ENCODE peak calls at places on chromosomes 13 and 19, in five cellular contexts. Z is H54, M is heart left ventricle, T is uterus, L is suprapubic skin. D is an unnamed sample.

GRCh38 chr13:59997976-59998375 is 165.8 kb downstream of the DIAPH3 start:
- DNase-seq in Z (no peak), T (no peak), L (no peak), M (no peak), D (no peak)

GRCh38 chr13:47215741-47216140 is 318.9 kb upstream of the HTR2A start:
- DNase-seq in Z (peak), M (no peak), L (no peak), T (no peak), D (no peak)

GRCh38 chr13:73708393-73708985 is 425.7 kb downstream of the KLF12 start:
- DNase-seq in Z (no peak), L (no peak), T (peak), M (peak), D (no peak)

GRCh38 chr19:34676697-34677385 is at the start of gene SCGB2B2:
- DNase-seq in Z (no peak), T (no peak), L (no peak), M (no peak), D (peak)

GRCh38 chr13:83377486-83377885 is 504.8 kb downstream of the SLITRK1 start:
- DNase-seq in L (no peak), Z (no peak), T (no peak), M (no peak), D (no peak)

GRCh38 chr13:100197591-100198365 is 108.9 kb downstream of the PCCA start:
- DNase-seq in Z (no peak), T (no peak), L (no peak), M (no peak), D (no peak)

GRCh38 chr19:11227201-11227886 is 12.1 kb upstream of the ANGPTL8 start:
- DNase-seq in T (no peak), Z (no peak), M (no peak), L (no peak), D (no peak)

GRCh38 chr13:55483626-55484158 is 1657.0 kb upstream of the PRR20A start:
- DNase-seq in Z (no peak), L (no peak), M (no peak), T (no peak), D (no peak)

GRCh38 chr19:33064117-33064777 is 441 bp downstream of the RHPN2 start:
- DNase-seq in Z (peak), T (no peak), L (no peak), M (no peak), D (peak)

GRCh38 chr19:33066543-33066942 is 1.9 kb upstream of the RHPN2 start:
- DNase-seq in Z (no peak), T (no peak), L (no peak), M (no peak), D (no peak)

GRCh38 chr19:33062902-33063301 is 1.8 kb downstream of the RHPN2 start:
- DNase-seq in Z (no peak), M (no peak), L (no peak), T (no peak), D (no peak)

GRCh38 chr19:33063356-33064116 is 1.2 kb downstream of the RHPN2 start:
- DNase-seq in Z (no peak), L (no peak), T (peak), M (peak), D (no peak)

DNA sequence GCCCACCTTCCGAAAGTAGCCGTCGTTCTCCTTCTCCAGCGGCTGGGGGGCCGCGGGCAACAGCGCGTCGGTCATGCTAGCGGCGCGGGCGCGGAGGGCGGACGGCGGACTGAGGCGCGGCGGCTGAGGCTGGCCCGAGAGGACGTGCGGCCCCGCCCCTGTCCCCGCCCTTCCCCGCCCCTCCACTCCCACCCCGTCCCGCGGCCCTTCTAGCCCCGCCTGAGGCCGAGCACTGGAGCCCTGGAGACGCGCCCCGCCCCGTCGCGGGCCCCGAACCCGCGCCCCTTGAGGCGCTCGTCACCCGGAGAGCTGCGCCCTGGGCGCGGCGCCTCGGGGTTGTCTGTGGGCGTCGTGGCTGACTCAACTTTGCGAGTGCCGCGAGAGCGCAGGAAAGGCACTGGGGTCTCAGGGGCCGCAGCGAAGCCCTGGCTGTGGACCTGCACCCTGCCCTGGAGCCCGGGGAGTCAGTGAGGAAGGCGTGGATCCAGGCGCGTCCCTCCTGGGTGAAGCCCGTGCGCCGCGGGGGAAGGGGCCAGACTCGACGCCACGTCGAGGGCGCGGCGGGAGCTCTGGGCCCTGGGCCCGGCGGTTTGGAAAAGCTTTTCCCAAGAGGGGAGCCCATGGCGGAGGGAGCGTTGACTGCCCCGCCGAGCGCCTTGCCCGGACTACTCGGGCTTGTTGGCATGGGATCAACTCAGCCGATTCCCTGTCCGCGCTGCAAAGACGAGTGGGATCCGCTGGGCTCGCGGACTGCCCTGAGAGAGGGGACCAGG is at the start of gene RHPN2:
- DNase-seq in T (peak), L (no peak), Z (peak), M (peak), D (peak)
- TF ChIP-seq POLR2A in T (no peak), L (no peak), Z (peak), M (no peak), D (no peak)

GRCh38 chr19:57527136-57527881 is at the start of gene ZNF549:
- DNase-seq in L (peak), T (peak), Z (peak), M (peak), D (peak)
- TF ChIP-seq POLR2A in L (no peak), T (no peak), Z (peak), M (peak), D (peak)

DNA sequence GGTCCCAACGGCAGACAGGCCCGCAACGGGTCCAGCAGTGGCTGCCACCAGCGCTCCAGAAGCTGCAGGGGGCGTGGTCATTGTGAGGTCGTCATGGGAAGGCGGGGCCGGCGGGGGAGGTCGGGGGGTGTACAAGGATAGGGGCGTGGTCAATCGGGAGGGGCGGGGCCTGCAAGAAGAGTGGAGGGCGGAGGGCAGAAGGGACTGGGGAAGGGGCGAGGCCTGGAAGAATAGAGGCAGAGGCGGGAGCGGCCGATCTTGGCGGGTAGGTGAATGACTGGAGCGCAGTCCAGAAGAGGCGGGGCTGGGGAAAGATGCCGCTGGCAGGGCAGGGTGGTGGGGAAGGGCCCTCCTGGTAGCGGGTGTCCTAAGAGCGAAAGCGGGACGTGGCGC is 4.3 kb downstream of the FUZ start:
- DNase-seq in L (peak), T (peak), M (peak), Z (peak), D (peak)
- TF ChIP-seq POLR2A in L (no peak), T (peak), M (peak), Z (no peak), D (no peak)

DNA sequence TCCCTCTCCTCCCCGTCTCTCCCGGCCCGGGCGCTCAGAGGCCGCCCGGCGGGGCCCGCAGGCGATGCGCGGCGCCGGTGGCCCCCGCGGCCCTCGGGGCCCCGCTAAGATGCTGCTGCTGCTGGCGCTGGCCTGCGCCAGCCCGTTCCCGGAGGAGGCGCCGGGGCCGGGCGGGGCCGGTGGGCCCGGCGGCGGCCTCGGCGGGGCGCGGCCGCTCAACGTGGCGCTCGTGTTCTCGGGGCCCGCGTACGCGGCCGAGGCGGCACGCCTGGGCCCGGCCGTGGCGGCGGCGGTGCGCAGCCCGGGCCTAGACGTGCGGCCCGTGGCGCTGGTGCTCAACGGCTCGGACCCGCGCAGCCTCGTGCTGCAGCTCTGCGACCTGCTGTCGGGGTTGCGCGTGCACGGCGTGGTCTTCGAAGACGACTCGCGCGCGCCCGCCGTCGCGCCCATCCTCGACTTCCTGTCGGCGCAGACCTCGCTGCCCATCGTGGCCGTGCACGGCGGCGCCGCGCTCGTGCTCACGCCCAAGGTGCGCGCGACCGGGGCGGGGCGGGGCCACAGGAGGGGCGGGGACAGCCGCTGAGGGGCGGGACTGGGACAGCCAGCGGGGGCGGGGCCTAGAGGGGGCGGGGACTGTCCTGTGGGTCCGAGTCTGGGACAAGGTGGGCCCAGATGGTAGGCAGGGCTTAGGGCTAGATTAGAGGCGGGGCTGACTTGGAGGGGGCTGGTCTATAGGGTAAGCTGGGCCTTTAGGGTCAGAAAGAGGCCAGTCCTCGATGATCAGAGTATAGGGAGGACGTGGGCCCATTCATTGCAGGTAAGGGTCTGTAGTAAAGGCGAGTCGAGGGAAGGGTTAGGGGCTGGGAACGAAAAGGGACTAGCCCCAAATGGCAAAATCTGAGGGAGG is 5.1 kb downstream of the GRIN2D start:
- DNase-seq in L (peak), T (no peak), M (peak), Z (no peak), D (peak)
- TF ChIP-seq POLR2A in L (no peak), T (no peak), M (no peak), Z (no peak), D (peak)

DNA sequence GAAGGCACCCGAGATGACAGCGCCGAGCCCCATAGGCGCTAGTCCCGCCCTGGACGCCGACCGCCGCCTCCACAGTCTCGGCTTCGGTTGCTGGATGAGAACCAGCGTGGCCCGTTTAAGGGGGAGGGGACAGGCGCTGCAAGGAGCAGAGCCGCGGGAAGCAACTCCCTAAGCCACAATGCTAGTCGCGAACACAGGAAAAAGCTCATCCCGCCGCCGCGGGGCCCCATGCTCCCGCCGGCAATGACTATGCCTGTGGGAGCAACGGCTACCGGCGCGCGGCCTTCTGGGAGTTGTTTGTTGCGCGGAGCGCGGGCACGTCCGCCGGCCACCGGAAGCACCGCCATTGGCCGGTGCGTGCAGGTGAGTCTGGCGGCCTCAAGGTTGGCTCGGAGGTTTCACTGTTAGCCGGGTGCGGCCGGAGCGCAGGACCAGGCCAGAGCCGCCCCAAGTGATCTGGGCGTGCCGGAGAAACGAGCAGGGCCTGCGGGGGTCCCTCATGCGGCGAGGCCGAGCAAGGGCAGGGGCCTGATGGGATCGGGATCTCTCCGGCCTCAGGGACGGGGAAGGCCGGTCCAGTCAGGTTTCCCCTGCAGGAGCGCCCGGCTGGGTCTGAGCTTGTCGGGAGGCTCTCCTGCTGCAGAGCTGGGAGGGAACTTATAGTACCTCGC is at the start of gene ZNF544:
- DNase-seq in Z (peak), M (peak), T (peak), L (no peak), D (peak)
- TF ChIP-seq POLR2A in Z (peak), M (no peak), T (peak), L (no peak), D (peak)

DNA sequence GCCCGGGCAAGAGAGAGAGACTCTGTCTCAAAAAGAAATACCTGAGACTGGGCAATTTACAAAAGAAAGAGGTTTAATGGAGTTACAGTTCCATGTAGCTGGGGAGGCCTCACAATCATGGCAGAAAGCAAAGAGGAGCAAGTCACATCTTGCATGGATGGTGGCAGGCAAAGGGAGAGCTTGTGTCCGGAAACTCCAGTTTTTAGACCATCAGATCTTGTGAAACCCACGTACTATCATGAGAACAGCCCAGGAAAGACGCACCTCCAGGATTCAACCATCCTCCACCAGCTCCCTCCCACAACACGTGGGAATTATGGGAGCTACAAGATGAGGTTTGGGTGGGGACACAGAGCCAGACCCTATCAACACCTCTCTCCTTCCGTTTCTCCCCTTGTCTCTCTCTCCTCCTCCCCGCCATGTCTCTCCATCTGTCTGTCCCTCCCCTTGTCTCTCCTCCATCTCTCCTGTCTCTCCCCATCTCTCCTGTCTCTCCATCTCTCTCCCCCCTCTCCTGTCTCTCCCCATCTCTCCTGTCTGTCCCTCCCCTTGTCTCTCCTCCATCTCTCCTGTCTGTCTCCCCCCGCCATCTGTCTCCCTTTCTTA is 10.0 kb downstream of the POLR2E start:
- DNase-seq in M (no peak), T (no peak), Z (no peak), L (no peak), D (no peak)
- TF ChIP-seq POLR2A in M (no peak), T (no peak), Z (no peak), L (no peak), D (no peak)

GRCh38 chr13:40863723-40864122 is 74.3 kb downstream of the SLC25A15 start:
- DNase-seq in T (no peak), M (no peak), Z (no peak), L (no peak), D (no peak)
- TF ChIP-seq POLR2A in T (no peak), M (no peak), Z (no peak), L (no peak), D (no peak)